ENCODE peak calls at places on chromosomes 3 and 15, in seven cellular contexts. One of them, this sample, is unnamed.

GRCh38 chr15:46277994-46278885 is 643.4 kb downstream of the SQOR start:
- DNase-seq in KBM-7: no peak
- DNase-seq in HS-5: no peak
- DNase-seq in H4: no peak
- DNase-seq in AG08396: no peak
- DNase-seq in SJSA1: no peak
- DNase-seq in AG20443: no peak
- DNase-seq in this sample: no peak

GRCh38 chr3:129278970-129279906 is 568 bp downstream of the HMCES start:
- DNase-seq in KBM-7: peak
- DNase-seq in HS-5: no peak
- DNase-seq in AG20443: peak
- DNase-seq in H4: peak
- DNase-seq in AG08396: peak
- DNase-seq in SJSA1: peak
- DNase-seq in this sample: peak

GRCh38 chr3:140767536-140767935 is 89.7 kb downstream of the TRIM42 start:
- DNase-seq in HS-5: no peak
- DNase-seq in H4: no peak
- DNase-seq in KBM-7: no peak
- DNase-seq in SJSA1: no peak
- DNase-seq in AG20443: no peak
- DNase-seq in AG08396: no peak
- DNase-seq in this sample: no peak

GRCh38 chr3:94071713-94072284 is 8.9 kb downstream of the NSUN3 start:
- DNase-seq in SJSA1: no peak
- DNase-seq in AG20443: no peak
- DNase-seq in KBM-7: no peak
- DNase-seq in H4: no peak
- DNase-seq in AG08396: no peak
- DNase-seq in HS-5: no peak
- DNase-seq in this sample: no peak

GRCh38 chr3:130671545-130671944 is 75.1 kb downstream of the PIK3R4 start:
- DNase-seq in KBM-7: no peak
- DNase-seq in H4: no peak
- DNase-seq in AG20443: no peak
- DNase-seq in HS-5: no peak
- DNase-seq in AG08396: no peak
- DNase-seq in SJSA1: no peak
- DNase-seq in this sample: peak

GRCh38 chr3:126360046-126360713 is 3.0 kb upstream of the KLF15 start:
- DNase-seq in HS-5: no peak
- DNase-seq in H4: no peak
- DNase-seq in SJSA1: no peak
- DNase-seq in KBM-7: no peak
- DNase-seq in AG20443: no peak
- DNase-seq in AG08396: no peak
- DNase-seq in this sample: no peak

GRCh38 chr15:99467338-99467720 is 98.5 kb upstream of the MEF2A start:
- DNase-seq in HS-5: no peak
- DNase-seq in H4: no peak
- DNase-seq in AG08396: no peak
- DNase-seq in SJSA1: no peak
- DNase-seq in KBM-7: no peak
- DNase-seq in AG20443: no peak
- DNase-seq in this sample: no peak

GRCh38 chr3:76264911-76265310 is 479.6 kb upstream of the ZNF717 start:
- DNase-seq in SJSA1: no peak
- DNase-seq in AG08396: no peak
- DNase-seq in HS-5: no peak
- DNase-seq in KBM-7: no peak
- DNase-seq in AG20443: no peak
- DNase-seq in H4: no peak
- DNase-seq in this sample: no peak

GRCh38 chr3:25354071-25354470 is 74.0 kb upstream of the RARB start:
- DNase-seq in KBM-7: no peak
- DNase-seq in H4: no peak
- DNase-seq in AG08396: no peak
- DNase-seq in SJSA1: peak
- DNase-seq in AG20443: no peak
- DNase-seq in HS-5: no peak
- DNase-seq in this sample: peak

GRCh38 chr15:73648027-73648295 is 14.8 kb upstream of the NPTN start:
- DNase-seq in AG20443: no peak
- DNase-seq in SJSA1: no peak
- DNase-seq in H4: no peak
- DNase-seq in KBM-7: no peak
- DNase-seq in HS-5: no peak
- DNase-seq in AG08396: no peak
- DNase-seq in this sample: no peak

GRCh38 chr3:17810759-17811158 is 68.3 kb upstream of the TBC1D5 start:
- DNase-seq in KBM-7: peak
- DNase-seq in HS-5: no peak
- DNase-seq in AG08396: peak
- DNase-seq in AG20443: peak
- DNase-seq in H4: peak
- DNase-seq in SJSA1: no peak
- DNase-seq in this sample: peak

GRCh38 chr15:99016680-99017321 is 9.2 kb upstream of the PGPEP1L start:
- DNase-seq in HS-5: peak
- DNase-seq in AG08396: peak
- DNase-seq in SJSA1: peak
- DNase-seq in AG20443: peak
- DNase-seq in KBM-7: no peak
- DNase-seq in H4: no peak
- DNase-seq in this sample: peak

GRCh38 chr15:56496635-56497034 is 31.7 kb upstream of the MNS1 start:
- DNase-seq in KBM-7: peak
- DNase-seq in SJSA1: no peak
- DNase-seq in H4: peak
- DNase-seq in HS-5: peak
- DNase-seq in AG08396: peak
- DNase-seq in AG20443: peak
- DNase-seq in this sample: peak

This sample was measured in foreskin keratinocyte.